ENCODE peak calls at places on chromosomes 5 and 9, in six cellular contexts. V, Q, A, X, M and Y are unnamed samples.

GRCh38 chr9:27497883-27498553 is 26.1 kb upstream of the IFNK start:
- DNase-seq in V (no peak), Q (no peak), A (no peak), X (no peak), M (no peak), Y (no peak)

GRCh38 chr5:135591277-135591676 is 12.5 kb upstream of the CXCL14 start:
- DNase-seq in V (no peak), Q (no peak), A (no peak), X (no peak), M (no peak), Y (no peak)

GRCh38 chr9:114852050-114852594 is 46.3 kb upstream of the TNFSF15 start:
- DNase-seq in V (no peak), Q (no peak), A (no peak), X (no peak), M (no peak), Y (no peak)

GRCh38 chr9:122191519-122191918 is 31.8 kb downstream of the MORN5 start:
- DNase-seq in V (no peak), Q (no peak), A (no peak), X (no peak), M (no peak), Y (no peak)

GRCh38 chr5:176812269-176813259 is 2.2 kb downstream of the UNC5A start:
- DNase-seq in V (peak; percentile 91), Q (no peak), A (no peak), X (peak; percentile 39), M (peak; percentile 61), Y (peak; percentile 49)

GRCh38 chr5:1125030-1125357 is 13.1 kb upstream of the SLC12A7 start:
- DNase-seq in V (peak; percentile 93), Q (no peak), A (no peak), X (no peak), M (no peak), Y (no peak)

GRCh38 chr9:122386316-122386872 is 15.6 kb downstream of the PTGS1 start:
- DNase-seq in V (no peak), Q (no peak), A (no peak), X (no peak), M (no peak), Y (no peak)

GRCh38 chr5:90783460-90784333 is 225.1 kb downstream of the ADGRV1 start:
- DNase-seq in V (peak; percentile 43), Q (no peak), A (peak; percentile 25), X (peak; percentile 44), M (peak; percentile 63), Y (peak; percentile 13)

GRCh38 chr5:39775458-39776365 is 350.9 kb upstream of the DAB2 start:
- DNase-seq in V (no peak), Q (no peak), A (no peak), X (no peak), M (no peak), Y (peak; percentile 6)

GRCh38 chr9:103530934-103531333 is 535.8 kb downstream of the CYLC2 start:
- DNase-seq in V (no peak), Q (no peak), A (no peak), X (no peak), M (no peak), Y (no peak)

GRCh38 chr5:151432210-151432609 is 15.2 kb upstream of the SLC36A1 start:
- DNase-seq in V (no peak), Q (no peak), A (no peak), X (no peak), M (no peak), Y (no peak)

GRCh38 chr9:73011346-73011745 is 58.5 kb upstream of the ALDH1A1 start:
- DNase-seq in V (no peak), Q (no peak), A (no peak), X (no peak), M (no peak), Y (no peak)

GRCh38 chr9:13942695-13943094 is 371.2 kb downstream of the NFIB start:
- DNase-seq in V (no peak), Q (no peak), A (no peak), X (no peak), M (no peak), Y (peak; percentile 36)

GRCh38 chr5:94192658-94193391 is 425.6 kb downstream of the KIAA0825 start:
- DNase-seq in V (no peak), Q (no peak), A (no peak), X (no peak), M (no peak), Y (no peak)

GRCh38 chr9:38153152-38153909 is 84.3 kb upstream of the SHB start:
- DNase-seq in V (no peak), Q (no peak), A (no peak), X (peak; percentile 43), M (no peak), Y (no peak)

GRCh38 chr9:136657975-136658848 is 4.5 kb upstream of the EGFL7 start:
- DNase-seq in V (no peak), Q (no peak), A (no peak), X (no peak), M (no peak), Y (no peak)

GRCh38 chr5:170251462-170251861 is 18.7 kb downstream of the C5orf58 start:
- DNase-seq in V (no peak), Q (no peak), A (no peak), X (no peak), M (no peak), Y (no peak)

GRCh38 chr5:170252109-170252508 is 19.3 kb downstream of the C5orf58 start:
- DNase-seq in V (no peak), Q (no peak), A (no peak), X (no peak), M (no peak), Y (no peak)

GRCh38 chr5:170249360-170249759 is 16.6 kb downstream of the C5orf58 start:
- DNase-seq in V (no peak), Q (no peak), A (no peak), X (no peak), M (no peak), Y (no peak)

GRCh38 chr5:170252710-170253350 is 20.0 kb downstream of the C5orf58 start:
- DNase-seq in V (peak; percentile 46), Q (no peak), A (no peak), X (no peak), M (no peak), Y (no peak)

GRCh38 chr5:170250810-170251317 is 18.1 kb downstream of the C5orf58 start:
- DNase-seq in V (no peak), Q (no peak), A (no peak), X (no peak), M (no peak), Y (no peak)
- TF ChIP-seq EP300 in V (no peak), Q (no peak), A (no peak), X (no peak), M (no peak), Y (no peak)

GRCh38 chr5:10701567-10702039 is 59.4 kb downstream of the DAP start:
- DNase-seq in V (peak; percentile 76), Q (no peak), A (no peak), X (peak; percentile 18), M (peak; percentile 79), Y (peak; percentile 46)
- TF ChIP-seq RAD21 in V (peak; percentile 54), Q (peak; percentile 55), A (peak; percentile 47), X (no peak), M (peak; percentile 53), Y (peak; percentile 70)

GRCh38 chr5:17992296-17992695 is 358.0 kb downstream of the TAF11L14 start:
- DNase-seq in V (no peak), Q (no peak), A (no peak), X (no peak), M (no peak), Y (no peak)

GRCh38 chr5:17996002-17996401 is 361.7 kb downstream of the TAF11L14 start:
- DNase-seq in V (no peak), Q (no peak), A (no peak), X (no peak), M (no peak), Y (peak; percentile 44)

GRCh38 chr5:17991775-17992174 is 357.5 kb downstream of the TAF11L14 start:
- DNase-seq in V (no peak), Q (no peak), A (no peak), X (no peak), M (no peak), Y (no peak)

GRCh38 chr5:17989567-17989966 is 355.3 kb downstream of the TAF11L14 start:
- DNase-seq in V (no peak), Q (no peak), A (no peak), X (no peak), M (no peak), Y (no peak)

GRCh38 chr5:17990168-17990567 is 355.9 kb downstream of the TAF11L14 start:
- DNase-seq in V (no peak), Q (no peak), A (no peak), X (no peak), M (no peak), Y (no peak)
- TF ChIP-seq EP300 in V (no peak), Q (no peak), A (no peak), X (no peak), M (no peak), Y (no peak)

GRCh38 chr9:21983509-21983908 is 10.7 kb downstream of the CDKN2A start:
- DNase-seq in V (no peak), Q (no peak), A (no peak), X (no peak), M (no peak), Y (no peak)
- TF ChIP-seq RAD21 in V (no peak), Q (no peak), A (no peak), X (no peak), M (no peak), Y (no peak)

GRCh38 chr9:11743356-11743755 is 949.8 kb upstream of the TYRP1 start:
- DNase-seq in V (no peak), Q (no peak), A (no peak), X (no peak), M (no peak), Y (no peak)
- TF ChIP-seq EP300 in V (no peak), Q (no peak), A (no peak), X (no peak), M (no peak), Y (no peak)

GRCh38 chr9:75101004-75101601 is 12.8 kb downstream of the OSTF1 start:
- DNase-seq in V (no peak), Q (no peak), A (no peak), X (no peak), M (no peak), Y (no peak)
- TF ChIP-seq RAD21 in V (no peak), Q (no peak), A (no peak), X (no peak), M (no peak), Y (no peak)